ENCODE peak calls at places on chromosomes 6 and 20, in eight cellular contexts. E, Y, L, G, O, Q, K and N are unnamed samples.

GRCh38 chr20:14712302-14712739 is 374.9 kb upstream of the FLRT3 start:
- DNase-seq in O (peak), Y (peak), Q (no peak), K (no peak), G (peak), L (peak), E (no peak), N (no peak)

GRCh38 chr6:137025786-137026730 is 18.7 kb downstream of the IL20RA start:
- DNase-seq in G (no peak), K (no peak), Y (no peak), L (no peak), Q (no peak), E (no peak), O (no peak), N (no peak)

GRCh38 chr20:4358566-4358965 is 343.2 kb upstream of the RNF24 start:
- DNase-seq in Y (no peak), G (no peak), E (no peak), O (no peak), K (no peak), L (no peak), Q (no peak), N (no peak)

GRCh38 chr6:69005194-69005593 is 370.1 kb downstream of the ADGRB3 start:
- DNase-seq in G (no peak), E (no peak), K (no peak), Y (no peak), Q (no peak), L (no peak), O (peak), N (no peak)

GRCh38 chr6:97626586-97627441 is 343.8 kb upstream of the MMS22L start:
- DNase-seq in Y (no peak), Q (no peak), L (peak), O (peak), G (no peak), E (no peak), K (no peak), N (no peak)

GRCh38 chr20:11229772-11230171 is 556.0 kb upstream of the JAG1 start:
- DNase-seq in L (peak), Y (peak), G (peak), K (peak), Q (no peak), E (no peak), O (peak), N (peak)

GRCh38 chr6:158854214-158855101 is 35.3 kb upstream of the EZR start:
- DNase-seq in K (no peak), E (no peak), Y (no peak), O (peak), Q (no peak), G (no peak), L (no peak), N (no peak)

GRCh38 chr6:151440930-151441329 is 11.0 kb downstream of the RMND1 start:
- DNase-seq in O (peak), L (no peak), Y (no peak), Q (no peak), G (no peak), K (no peak), E (no peak), N (no peak)

DNA sequence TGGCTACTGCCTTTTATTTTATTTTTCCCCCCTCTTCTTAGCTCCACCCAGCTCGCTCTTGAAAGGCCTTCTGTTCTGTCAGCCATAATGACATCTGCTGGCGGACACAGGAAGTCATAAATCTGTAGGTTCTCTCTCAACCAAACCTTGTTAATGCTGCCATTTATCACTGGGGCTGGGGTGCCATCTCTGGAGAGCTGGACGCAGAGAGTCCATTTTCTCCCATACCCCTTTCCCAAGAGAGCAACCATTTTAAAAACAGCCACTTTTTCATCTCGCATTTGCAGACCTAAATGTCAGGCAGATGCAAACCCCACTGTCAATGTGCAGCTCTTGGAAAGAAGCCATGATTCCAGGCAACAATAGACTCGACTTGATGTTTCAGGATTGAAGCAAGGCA is 13.0 kb upstream of the TSHZ2 start:
- DNase-seq in E (no peak), K (no peak), O (peak), Y (no peak), G (no peak), Q (no peak), L (peak), N (no peak)
- H3K4me3 ChIP-seq in E (no peak), K (no peak), O (no peak), Y (no peak), G (no peak), Q (no peak), L (no peak), N (no peak)

GRCh38 chr6:43096451-43097097 is 20.5 kb downstream of the PTK7 start:
- DNase-seq in O (peak), G (no peak), L (peak), E (no peak), Y (no peak), K (peak), Q (no peak), N (no peak)
- H3K4me3 ChIP-seq in O (no peak), G (no peak), L (no peak), E (no peak), Y (no peak), K (no peak), Q (no peak), N (peak)

GRCh38 chr20:17662333-17663039 is 19.6 kb downstream of the RRBP1 start:
- DNase-seq in G (no peak), Y (no peak), L (no peak), O (peak), Q (no peak), K (peak), E (no peak), N (no peak)

GRCh38 chr20:17661121-17661744 is 20.8 kb downstream of the RRBP1 start:
- DNase-seq in G (no peak), Q (no peak), K (peak), L (no peak), E (no peak), O (no peak), Y (no peak), N (no peak)

GRCh38 chr20:17664025-17664638 is 17.9 kb downstream of the RRBP1 start:
- DNase-seq in G (no peak), Y (no peak), O (peak), E (no peak), L (no peak), K (no peak), Q (no peak), N (no peak)

GRCh38 chr20:17663486-17663885 is 18.6 kb downstream of the RRBP1 start:
- DNase-seq in Q (no peak), E (no peak), G (no peak), Y (no peak), L (peak), O (peak), K (no peak), N (no peak)

DNA sequence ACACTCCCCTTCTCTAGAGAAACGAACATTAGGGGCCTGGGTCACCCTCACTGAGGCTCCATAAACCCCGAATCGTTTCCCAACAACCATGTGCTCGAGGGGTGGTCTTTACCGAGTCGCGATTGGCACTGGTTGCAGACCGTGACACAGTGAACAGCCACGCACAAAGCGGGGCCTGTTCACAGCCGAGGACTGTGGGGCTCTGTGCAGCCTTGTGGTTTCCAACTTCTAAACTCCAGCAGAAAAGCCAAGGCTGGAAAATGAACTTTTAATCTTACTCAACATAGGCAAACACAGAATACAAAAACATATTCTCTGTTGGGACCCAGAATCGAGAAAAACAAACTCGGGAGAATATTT is 19.0 kb downstream of the RRBP1 start:
- DNase-seq in Q (no peak), O (no peak), L (no peak), G (no peak), K (no peak), E (no peak), Y (no peak), N (no peak)
- H3K4me3 ChIP-seq in Q (no peak), O (no peak), L (no peak), G (no peak), K (no peak), E (no peak), Y (no peak), N (no peak)

DNA sequence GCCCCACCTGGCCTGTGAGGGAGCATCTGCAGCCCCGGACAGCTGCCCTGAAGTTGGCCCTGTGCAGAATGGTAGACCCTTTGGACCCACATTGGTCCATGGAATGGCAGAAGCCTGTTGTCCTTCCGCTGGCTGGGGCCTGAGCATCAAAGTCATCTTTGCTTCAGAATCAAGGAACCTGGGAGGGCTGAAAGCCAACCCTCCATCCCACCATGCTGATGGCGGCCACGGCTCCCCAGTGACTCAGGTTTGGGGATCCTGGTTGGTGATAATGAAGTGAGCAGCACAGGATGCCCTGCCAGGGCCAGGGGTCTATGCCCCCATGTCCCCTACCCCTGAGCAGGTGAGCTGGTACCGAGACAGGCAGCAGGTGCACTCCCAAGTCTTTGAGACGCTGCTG is 52.8 kb downstream of the YTHDF1 start:
- DNase-seq in O (no peak), K (peak), E (no peak), G (no peak), Y (no peak), Q (no peak), L (no peak), N (no peak)
- H3K4me3 ChIP-seq in O (no peak), K (no peak), E (no peak), G (no peak), Y (no peak), Q (no peak), L (no peak), N (no peak)

GRCh38 chr6:3848380-3848779 is 793 bp upstream of the FAM50B start:
- DNase-seq in E (no peak), G (no peak), Y (no peak), O (peak), Q (no peak), K (no peak), L (no peak), N (no peak)
- H3K4me3 ChIP-seq in E (peak), G (no peak), Y (peak), O (no peak), Q (no peak), K (no peak), L (peak), N (peak)

GRCh38 chr6:116476021-116476678 is 15.0 kb downstream of the CALHM6 start:
- DNase-seq in K (no peak), O (no peak), L (no peak), E (no peak), G (no peak), Y (no peak), Q (no peak), N (peak)
- H3K4me3 ChIP-seq in K (no peak), O (no peak), L (no peak), E (no peak), G (no peak), Y (no peak), Q (no peak), N (no peak)

DNA sequence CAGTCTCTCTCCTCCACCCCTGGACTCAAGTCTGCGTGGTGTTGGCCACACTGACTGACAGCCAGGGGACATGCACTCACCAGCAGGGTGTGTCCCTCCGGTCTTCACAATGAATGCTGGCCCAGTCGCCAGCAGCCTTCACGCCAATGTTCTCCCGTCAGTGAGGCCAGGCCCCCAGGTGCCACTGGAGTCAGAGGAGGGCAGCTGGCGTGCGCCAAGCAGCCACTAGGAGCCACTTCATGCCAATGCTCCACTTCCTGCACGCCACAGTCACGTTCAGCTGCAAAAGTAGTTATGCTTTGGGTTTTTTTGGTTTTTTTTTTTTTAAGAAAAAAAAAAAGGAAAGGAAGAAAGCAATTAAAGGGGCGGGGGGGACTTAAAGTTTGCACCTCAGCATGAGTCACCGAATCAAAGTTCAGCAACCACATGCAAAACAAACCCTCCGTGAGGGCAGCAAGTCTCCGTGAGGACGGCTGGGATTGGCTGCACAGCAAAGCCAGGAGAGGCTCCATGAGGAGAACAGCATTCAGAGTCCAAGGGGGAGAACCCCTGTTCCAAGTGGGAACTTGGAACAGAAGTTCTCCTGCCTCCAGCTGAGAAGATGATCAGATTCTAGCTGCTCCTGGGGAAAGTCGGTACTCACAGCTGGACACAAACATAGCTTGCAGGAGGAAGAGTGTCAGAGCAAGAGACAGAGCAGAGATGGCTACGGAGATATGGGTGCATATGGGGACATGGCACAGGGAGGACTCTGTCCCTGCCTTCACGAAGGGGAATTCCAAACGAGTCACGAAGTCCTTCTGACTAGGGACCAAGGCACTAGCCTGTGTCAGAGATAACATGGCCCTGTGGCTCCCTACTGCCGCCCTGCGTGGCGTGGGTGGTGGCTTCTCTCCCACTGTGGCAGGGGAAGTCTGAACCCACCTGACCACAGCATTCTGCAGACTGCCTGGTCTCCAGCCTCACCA is at the start of gene ZC3H12D:
- DNase-seq in K (no peak), E (peak), Q (no peak), Y (no peak), L (peak), O (peak), G (no peak), N (peak)
- H3K4me3 ChIP-seq in K (no peak), E (peak), Q (no peak), Y (no peak), L (no peak), O (no peak), G (no peak), N (no peak)

DNA sequence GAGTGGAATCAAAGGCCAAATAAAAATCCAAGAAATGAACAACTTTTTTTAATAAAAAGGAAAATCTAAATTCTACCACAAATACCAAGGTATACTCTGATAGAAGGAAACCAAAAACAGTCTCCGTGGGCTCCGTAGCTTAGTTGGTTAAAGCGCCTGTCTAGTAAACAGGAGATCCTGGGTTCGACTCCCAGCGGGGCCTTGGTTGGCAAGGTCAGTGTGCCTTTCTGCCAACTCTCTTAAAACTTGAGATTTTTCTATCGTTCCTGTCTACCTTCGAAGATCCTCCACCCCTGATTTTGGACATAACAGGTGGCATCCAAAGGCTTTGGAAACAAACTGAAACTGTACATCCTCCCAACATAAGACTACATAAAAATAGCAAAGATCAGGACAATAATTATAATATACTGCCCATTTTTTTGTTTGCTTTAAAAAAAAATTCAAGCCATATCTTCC is 197.9 kb downstream of the TRIM27 start:
- DNase-seq in K (no peak), Y (no peak), E (no peak), Q (no peak), G (no peak), L (no peak), O (no peak), N (peak)
- H3K4me3 ChIP-seq in K (no peak), Y (no peak), E (no peak), Q (no peak), G (no peak), L (no peak), O (no peak), N (no peak)